ENCODE peak calls at places on chromosomes 16 and 17, in six cellular contexts. J is H9, K is ascending aorta, N is ovary, W is heart left ventricle, I is lung. X is an unnamed sample. For H3K4me1, the result is how much of the 10 kb centered on the place peaks cover.

GRCh38 chr16:47377156-47377555 is 83.7 kb downstream of the ITFG1 start:
- DNase-seq in N (no peak), W (no peak), K (no peak), I (no peak), J (no peak), X (no peak)

GRCh38 chr17:1959871-1960569 is 65.1 kb downstream of the RTN4RL1 start:
- DNase-seq in J (no peak), K (no peak), I (no peak), N (no peak), W (no peak), X (no peak)

GRCh38 chr16:6496996-6497395 is 835.6 kb upstream of the RBFOX1 start:
- DNase-seq in N (no peak), K (no peak), I (no peak), W (no peak), J (no peak), X (no peak)

GRCh38 chr17:40063915-40064531 is 1.3 kb downstream of the THRA start:
- DNase-seq in W (no peak), J (peak), N (no peak), K (no peak), I (no peak), X (no peak)

GRCh38 chr16:12300946-12301500 is 324.5 kb downstream of the SNX29 start:
- DNase-seq in W (no peak), I (no peak), J (no peak), K (no peak), N (no peak), X (no peak)

GRCh38 chr16:57380671-57381462 is 8.6 kb downstream of the CX3CL1 start:
- DNase-seq in I (no peak), J (no peak), N (no peak), W (peak), K (no peak), X (peak)

GRCh38 chr17:55555772-55556171 is 44.5 kb upstream of the SMIM36 start:
- DNase-seq in W (no peak), N (no peak), J (no peak), I (no peak), K (no peak), X (no peak)

GRCh38 chr17:44522883-44523671 is 19.9 kb upstream of the GPATCH8 start:
- DNase-seq in K (no peak), W (peak), J (peak), I (peak), N (no peak), X (peak)

GRCh38 chr17:80000955-80001354 is 34.7 kb downstream of the TBC1D16 start:
- DNase-seq in K (no peak), J (no peak), I (no peak), W (no peak), N (peak), X (no peak)

GRCh38 chr16:31118223-31119155 is 1.0 kb downstream of the KAT8 start:
- DNase-seq in I (no peak), W (no peak), K (no peak), N (peak), J (no peak), X (no peak)

GRCh38 chr17:29181226-29181625 is 1.0 kb upstream of the MYO18A start:
- DNase-seq in I (no peak), N (no peak), J (peak), K (no peak), W (no peak), X (no peak)

GRCh38 chr16:85638248-85638647 is 25.1 kb downstream of the GSE1 start:
- DNase-seq in N (no peak), W (no peak), I (no peak), K (no peak), J (no peak), X (no peak)
- H3K4me1 ChIP-seq in N (under half), W (under half), I (under half), K (under half), J (under half), X (under half)

GRCh38 chr17:50931003-50931878 is 65.1 kb upstream of the TOB1 start:
- DNase-seq in I (peak), J (peak), W (peak), K (peak), N (peak), X (peak)
- H3K4me1 ChIP-seq in I (under half), J (under half), W (under half), K (under half), N (under half), X (under half)

DNA sequence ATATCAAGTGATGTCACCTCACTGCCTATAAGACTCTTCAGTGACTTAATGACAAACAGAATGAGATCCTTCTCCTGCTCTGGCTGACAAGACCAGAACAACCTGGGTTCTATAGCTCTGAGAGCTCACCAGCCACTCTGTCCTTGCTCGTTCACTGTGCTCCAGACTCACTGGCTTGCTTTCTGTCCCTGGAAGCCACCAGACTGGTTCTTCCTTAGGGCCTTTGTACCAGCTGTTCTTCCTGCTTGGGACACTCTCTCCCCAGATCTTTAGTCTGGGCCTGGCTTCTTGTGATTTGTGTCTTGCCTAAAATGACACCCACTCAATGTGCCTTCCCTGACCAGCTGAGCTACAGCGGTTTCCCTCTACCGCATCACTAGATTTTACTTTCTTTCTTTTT is 76.1 kb downstream of the FTO start:
- DNase-seq in W (no peak), J (no peak), I (no peak), K (no peak), N (no peak), X (no peak)
- H3K4me1 ChIP-seq in W (under half), J (under half), I (under half), K (under half), N (under half), X (under half)

GRCh38 chr16:50611332-50611934 is 63.2 kb downstream of the NKD1 start:
- DNase-seq in J (no peak), N (no peak), W (no peak), I (no peak), K (no peak), X (no peak)
- H3K4me1 ChIP-seq in J (under half), N (under half), W (under half), I (under half), K (under half), X (under half)

GRCh38 chr17:82440377-82440981 is 10.1 kb downstream of the CYBC1 start:
- DNase-seq in W (no peak), N (no peak), I (no peak), K (no peak), J (peak), X (no peak)

GRCh38 chr17:82443465-82444283 is 6.9 kb downstream of the CYBC1 start:
- DNase-seq in J (no peak), W (no peak), K (no peak), I (no peak), N (peak), X (no peak)

GRCh38 chr17:82442643-82443464 is 7.7 kb downstream of the CYBC1 start:
- DNase-seq in N (no peak), K (no peak), I (no peak), J (peak), W (no peak), X (no peak)

GRCh38 chr17:82440991-82441627 is 9.4 kb downstream of the CYBC1 start:
- DNase-seq in W (no peak), K (no peak), J (no peak), N (no peak), I (no peak), X (peak)

GRCh38 chr17:82441686-82442487 is 8.7 kb downstream of the CYBC1 start:
- DNase-seq in J (peak), W (no peak), K (no peak), I (no peak), N (no peak), X (no peak)
- H3K4me1 ChIP-seq in J (under half), W (under half), K (under half), I (under half), N (under half), X (under half)

GRCh38 chr16:67544329-67544841 is 15.8 kb downstream of the RIPOR1 start:
- DNase-seq in N (no peak), J (peak), K (no peak), W (no peak), I (no peak), X (no peak)
- H3K4me1 ChIP-seq in N (under half), J (under half), K (under half), W (under half), I (under half), X (under half)

GRCh38 chr16:68289202-68289601 is 21.5 kb downstream of the SLC7A6OS start:
- DNase-seq in W (no peak), N (no peak), I (no peak), K (no peak), J (no peak), X (no peak)

GRCh38 chr16:68286153-68287074 is 22.1 kb downstream of the SLC7A6 start:
- DNase-seq in K (no peak), I (no peak), J (no peak), N (no peak), W (no peak), X (no peak)

GRCh38 chr16:68289621-68290329 is 21.0 kb downstream of the SLC7A6OS start:
- DNase-seq in J (no peak), K (no peak), N (no peak), I (no peak), W (no peak), X (no peak)

GRCh38 chr16:68287276-68288251 is 23.2 kb downstream of the SLC7A6OS start:
- DNase-seq in W (peak), J (no peak), N (no peak), K (peak), I (peak), X (no peak)

DNA sequence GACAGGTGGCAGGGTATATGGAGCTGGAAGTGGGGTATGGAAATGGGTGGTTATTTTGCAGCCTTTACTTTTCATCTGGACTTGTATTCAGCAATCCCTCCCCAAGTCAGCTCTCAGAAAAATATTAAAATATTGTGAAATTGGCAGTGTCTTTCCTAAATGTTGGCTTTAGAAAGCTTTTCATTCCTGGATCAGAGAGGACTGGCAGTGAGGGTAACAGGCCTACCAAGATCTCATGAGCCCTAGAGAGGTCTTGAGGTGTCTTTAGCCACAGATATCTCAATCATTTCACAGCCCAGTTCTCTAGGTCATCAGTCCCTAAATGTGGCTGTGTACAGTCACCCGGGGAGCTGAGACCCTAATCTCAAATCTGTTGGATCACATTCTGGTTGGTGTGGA is 22.5 kb downstream of the SLC7A6OS start:
- DNase-seq in I (no peak), J (no peak), N (no peak), K (no peak), W (no peak), X (no peak)
- H3K4me1 ChIP-seq in I (under half), J (under half), N (under half), K (under half), W (half or more), X (under half)

DNA sequence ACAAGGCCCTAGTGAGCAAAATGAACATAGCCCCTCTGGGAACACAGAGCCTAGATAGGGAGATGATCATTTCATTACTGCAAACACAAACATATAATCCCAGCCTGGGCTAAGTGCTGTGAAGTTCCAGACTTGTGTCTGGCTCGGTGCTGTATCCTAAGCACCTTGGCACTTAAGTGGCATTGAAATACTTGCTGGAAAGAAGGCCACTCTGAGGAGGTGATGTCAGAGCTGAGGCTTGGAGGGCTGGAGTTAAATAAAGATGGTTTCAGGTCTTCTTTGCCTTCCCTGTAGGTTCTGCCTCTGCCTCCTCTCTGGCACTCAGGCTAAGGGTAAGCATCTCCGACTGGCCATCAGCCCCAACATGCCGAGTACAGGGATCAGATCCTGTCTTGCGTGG is 2.4 kb upstream of the CACNA1G start:
- DNase-seq in W (no peak), J (no peak), I (no peak), N (no peak), K (no peak), X (no peak)
- H3K4me1 ChIP-seq in W (under half), J (under half), I (under half), N (under half), K (under half), X (under half)

DNA sequence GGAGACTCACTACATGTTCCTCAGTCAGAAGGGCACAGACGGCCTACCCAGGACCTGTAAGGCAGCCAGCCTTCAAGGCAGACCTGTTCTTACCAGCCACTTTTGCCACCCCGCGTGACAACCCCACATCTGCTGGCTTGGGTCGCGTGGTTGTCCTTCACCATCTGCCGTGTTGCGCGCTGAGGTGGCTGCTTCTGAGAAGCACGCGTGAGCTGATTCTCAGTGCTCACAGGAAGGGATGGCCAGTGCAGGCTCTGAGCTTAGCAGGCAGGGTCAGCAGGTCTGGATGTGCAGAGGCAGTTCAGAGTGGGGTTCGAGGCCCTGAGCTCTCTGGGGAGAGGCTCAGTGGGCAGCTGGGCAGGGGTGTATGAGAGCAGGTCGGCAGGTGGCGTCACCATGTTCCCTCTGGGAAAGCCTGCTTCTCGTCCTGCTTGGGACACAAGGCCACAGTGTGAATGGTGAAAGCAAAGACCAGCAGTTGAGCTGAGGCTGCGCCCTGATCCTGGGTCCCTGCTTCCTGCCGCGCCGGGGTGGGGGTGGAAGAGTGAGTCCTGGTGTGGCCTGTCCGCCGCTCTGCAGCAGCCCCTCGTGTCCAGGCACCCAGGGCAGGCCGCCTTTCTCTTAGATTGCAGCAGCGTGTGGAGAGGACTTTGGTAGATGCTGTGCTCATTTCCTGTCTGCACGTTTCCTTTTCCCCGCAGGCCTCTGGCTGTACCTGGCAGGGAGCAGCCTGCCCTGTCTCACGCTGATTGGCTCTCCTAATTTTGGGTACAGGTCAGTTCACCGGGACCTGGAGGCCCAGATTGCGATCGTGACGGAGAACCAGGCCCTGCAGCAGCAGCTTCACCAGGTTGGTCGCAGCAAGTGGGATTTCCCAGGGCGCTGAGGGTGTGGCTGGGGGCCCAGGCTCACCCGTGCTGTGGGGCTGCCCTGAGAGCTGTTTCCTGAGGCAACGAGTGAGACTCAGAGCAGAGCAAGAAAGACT is 36.0 kb downstream of the PGS1 start:
- DNase-seq in K (no peak), I (no peak), W (no peak), N (no peak), J (no peak), X (no peak)
- H3K4me1 ChIP-seq in K (under half), I (under half), W (half or more), N (under half), J (under half), X (half or more)

X was measured in SJCRH30.